ENCODE peak calls at places on chromosomes 4 and X, in six cellular contexts. F is D341Med; O is G401; L is activated T-helper 1 cell treated with anti-CD3 and anti-CD28 coated beads, Interleukin-12 subunit alpha, Interleukin-12 subunit beta, Interleukin-2, Interleukin-4 antibody, amounts not matched to agents 30 ng/mL and 10 ng/mL and 1 ng/mL, durations not matched to agents 14 hours and 24 hours and 36 hours; C is stimulated activated CD4-positive, alpha-beta T cell treated with anti-CD3 and anti-CD28 coated beads, Interleukin-12 subunit alpha, Interleukin-12 subunit beta, amount 100 ng/mL, for 24 hours; Z is RPMI8226. H is an unnamed sample.

GRCh38 chr4:15917297-15917696 is 21.2 kb downstream of the FGFBP1 start:
- DNase-seq in F (no peak), O (no peak), L (no peak), C (no peak), Z (no peak), H (no peak)

GRCh38 chrX:14864626-14865025 is 8.2 kb downstream of the FANCB start:
- DNase-seq in F (no peak), O (no peak), L (no peak), C (no peak), Z (no peak), H (peak; percentile 12)

GRCh38 chrX:105564536-105564935 is 257.8 kb upstream of the NRK start:
- DNase-seq in F (no peak), O (no peak), L (no peak), C (no peak), Z (no peak), H (peak; percentile 74)

GRCh38 chrX:10769696-10770619 is 149.6 kb upstream of the MID1 start:
- DNase-seq in F (no peak), O (peak; percentile 11), L (no peak), C (no peak), Z (no peak), H (peak; percentile 41)

GRCh38 chr4:5037553-5038551 is 13.4 kb upstream of the STK32B start:
- DNase-seq in F (no peak), O (no peak), L (no peak), C (no peak), Z (no peak), H (peak; percentile 79)

GRCh38 chr4:3700736-3701135 is 65.4 kb upstream of the ADRA2C start:
- DNase-seq in F (no peak), O (no peak), L (no peak), C (no peak), Z (no peak), H (no peak)

GRCh38 chr4:139419388-139419914 is 34.5 kb upstream of the RAB33B start:
- DNase-seq in F (no peak), O (peak; percentile 14), L (peak; percentile 35), C (no peak), Z (peak; percentile 84), H (peak; percentile 90)

GRCh38 chr4:16483540-16483939 is 257.3 kb upstream of the TAPT1 start:
- DNase-seq in F (no peak), O (no peak), L (no peak), C (no peak), Z (no peak), H (no peak)

GRCh38 chrX:22399793-22400192 is 127.1 kb downstream of the CBLL2 start:
- DNase-seq in F (no peak), O (no peak), L (no peak), C (no peak), Z (no peak), H (peak; percentile 80)

GRCh38 chr4:54067163-54067562 is 2.8 kb upstream of the CHIC2 start:
- DNase-seq in F (no peak), O (no peak), L (no peak), C (no peak), Z (no peak), H (peak; percentile 93)

GRCh38 chr4:88743696-88744095 is 46.1 kb upstream of the NAP1L5 start:
- DNase-seq in F (no peak), O (no peak), L (no peak), C (no peak), Z (no peak), H (peak; percentile 87)

GRCh38 chr4:133148690-133149363 is at the start of gene PCDH10:
- DNase-seq in F (peak; percentile 95), O (peak; percentile 55), L (peak; percentile 20), C (no peak), Z (peak; percentile 40), H (peak; percentile 90)

GRCh38 chr4:139619644-139620043 is 46.0 kb upstream of the MGST2 start:
- DNase-seq in F (no peak), O (no peak), L (no peak), C (no peak), Z (peak; percentile 46), H (peak; percentile 53)

GRCh38 chrX:154372612-154373022 is 1.8 kb downstream of the FLNA start:
- DNase-seq in F (no peak), O (peak; percentile 30), L (no peak), C (peak; percentile 30), Z (no peak), H (peak; percentile 60)

GRCh38 chr4:1992468-1993168 is 16.2 kb downstream of the NELFA start:
- DNase-seq in F (peak; percentile 46), O (peak; percentile 71), L (no peak), C (no peak), Z (no peak), H (peak; percentile 47)

GRCh38 chrX:45889471-45889870 is 655.8 kb downstream of the ZNF674 start:
- DNase-seq in F (no peak), O (no peak), L (no peak), C (peak; percentile 0), Z (no peak), H (no peak)

GRCh38 chr4:134906404-134907023 is 704.9 kb upstream of the PABPC4L start:
- DNase-seq in F (peak; percentile 36), O (peak; percentile 8), L (no peak), C (no peak), Z (no peak), H (peak; percentile 7)

GRCh38 chr4:80058740-80059139 is 14.3 kb downstream of the ANTXR2 start:
- DNase-seq in F (no peak), O (no peak), L (peak; percentile 52), C (no peak), Z (peak; percentile 72), H (peak; percentile 35)

GRCh38 chr4:98778206-98778605 is 119.8 kb upstream of the TSPAN5 start:
- DNase-seq in F (no peak), O (no peak), L (no peak), C (no peak), Z (no peak), H (peak; percentile 92)

GRCh38 chr4:83436680-83437079 is 18.9 kb downstream of the HELQ start:
- DNase-seq in F (no peak), O (no peak), L (no peak), C (no peak), Z (no peak), H (no peak)

GRCh38 chrX:13087322-13088154 is 43.1 kb upstream of the FAM9C start:
- DNase-seq in F (no peak), O (no peak), L (peak; percentile 64), C (no peak), Z (peak; percentile 81), H (peak; percentile 46)